ENCODE peak calls at places on chromosomes 11 and 22, in six cellular contexts. L is body of pancreas, H is hepatocyte, D is heart left ventricle, C is sigmoid colon, A is fibroblast of lung. Y is an unnamed sample.

GRCh38 chr11:78061921-78062311 is 1.7 kb upstream of the THRSP start:
- DNase-seq in A (no peak), H (no peak), L (no peak), C (no peak), D (no peak), Y (peak; percentile 61)

GRCh38 chr22:27454807-27455450 is 346.6 kb downstream of the MN1 start:
- DNase-seq in D (no peak), C (no peak), L (no peak), A (no peak), H (no peak), Y (peak; percentile 18)

GRCh38 chr22:46057762-46058420 is 80.9 kb upstream of the WNT7B start:
- DNase-seq in H (no peak), C (peak; percentile 69), L (peak; percentile 65), A (peak; percentile 74), D (peak; percentile 72), Y (peak; percentile 51)

GRCh38 chr22:22395230-22395629 is 113.3 kb downstream of the ZNF280B start:
- DNase-seq in L (no peak), C (no peak), A (no peak), H (no peak), D (no peak), Y (no peak)

GRCh38 chr22:29856496-29856895 is 18.4 kb upstream of the ASCC2 start:
- DNase-seq in A (no peak), H (no peak), L (no peak), C (no peak), D (no peak), Y (no peak)

GRCh38 chr22:42425989-42426355 is 6.2 kb downstream of the NFAM1 start:
- DNase-seq in C (no peak), L (no peak), D (no peak), A (no peak), H (no peak), Y (no peak)

GRCh38 chr22:33427461-33427860 is 369.3 kb upstream of the SYN3 start:
- DNase-seq in L (no peak), D (no peak), C (no peak), A (no peak), H (no peak), Y (no peak)

GRCh38 chr11:73478737-73479347 is 102.6 kb downstream of the RELT start:
- DNase-seq in H (peak; percentile 28), C (no peak), L (no peak), A (peak; percentile 59), D (no peak), Y (peak; percentile 47)

GRCh38 chr22:49239264-49240015 is 588.2 kb downstream of the BRD1 start:
- DNase-seq in A (no peak), C (no peak), L (no peak), D (no peak), H (no peak), Y (no peak)

GRCh38 chr22:50625568-50626313 is 2.2 kb downstream of the ARSA start:
- DNase-seq in L (no peak), H (no peak), A (no peak), D (no peak), C (peak; percentile 64), Y (no peak)

GRCh38 chr22:38244106-38244505 is 28.7 kb downstream of the TMEM184B start:
- DNase-seq in L (no peak), H (no peak), A (no peak), D (no peak), C (no peak), Y (no peak)

GRCh38 chr22:42473484-42474193 is 41.4 kb upstream of the NFAM1 start:
- DNase-seq in L (no peak), A (peak; percentile 70), H (peak; percentile 77), C (no peak), D (peak; percentile 17), Y (peak; percentile 78)

GRCh38 chr22:46792061-46792796 is 29.8 kb downstream of the TBC1D22A start:
- DNase-seq in A (no peak), C (peak; percentile 62), H (no peak), L (no peak), D (no peak), Y (no peak)

GRCh38 chr22:45602824-45603301 is 68.8 kb upstream of the ATXN10 start:
- DNase-seq in C (peak; percentile 61), H (peak; percentile 45), L (no peak), D (no peak), A (peak; percentile 34), Y (peak; percentile 17)

GRCh38 chr22:22576244-22576988 is 17.4 kb upstream of the PRAME start:
- DNase-seq in A (peak; percentile 43), C (no peak), D (peak; percentile 36), L (peak; percentile 51), H (peak; percentile 76), Y (peak; percentile 52)

GRCh38 chr11:83449338-83449913 is 163.3 kb upstream of the CCDC90B start:
- DNase-seq in C (no peak), A (no peak), D (no peak), H (no peak), L (no peak), Y (no peak)

GRCh38 chr22:40426671-40427070 is 56.3 kb downstream of the SGSM3 start:
- DNase-seq in H (no peak), C (peak; percentile 64), L (no peak), A (peak; percentile 55), D (no peak), Y (peak; percentile 25)

GRCh38 chr11:74570266-74571061 is 21.9 kb upstream of the POLD3 start:
- DNase-seq in C (no peak), L (peak; percentile 68), H (peak; percentile 72), D (peak; percentile 13), A (peak; percentile 54), Y (peak; percentile 78)

GRCh38 chr22:46547179-46547882 is 9.9 kb upstream of the CELSR1 start:
- DNase-seq in H (peak; percentile 59), D (peak; percentile 56), L (no peak), A (peak; percentile 64), C (no peak), Y (peak; percentile 65)

GRCh38 chr22:22461583-22461982 is 47.0 kb downstream of the ZNF280B start:
- DNase-seq in L (no peak), H (no peak), A (no peak), C (no peak), D (no peak), Y (no peak)

GRCh38 chr22:41579997-41580355 is 9.7 kb downstream of the PMM1 start:
- DNase-seq in C (no peak), L (no peak), D (no peak), H (no peak), A (no peak), Y (no peak)

GRCh38 chr22:33600113-33600512 is 320.2 kb downstream of the LARGE1 start:
- DNase-seq in D (no peak), A (no peak), C (no peak), L (no peak), H (no peak), Y (no peak)

GRCh38 chr11:45333506-45333971 is 47.4 kb upstream of the SYT13 start:
- DNase-seq in D (peak; percentile 61), A (peak; percentile 85), C (peak; percentile 85), L (peak; percentile 67), H (peak; percentile 47), Y (peak; percentile 73)

GRCh38 chr11:45765107-45765668 is 39.8 kb upstream of the SLC35C1 start:
- DNase-seq in A (no peak), H (no peak), C (no peak), L (no peak), D (no peak), Y (no peak)

GRCh38 chr22:28034760-28035401 is 115.8 kb upstream of the PITPNB start:
- DNase-seq in L (peak; percentile 42), A (peak; percentile 54), H (peak; percentile 54), D (peak; percentile 87), C (peak; percentile 92), Y (peak; percentile 85)

GRCh38 chr22:22682807-22683667 is 38.6 kb downstream of the GGTLC2 start:
- DNase-seq in H (no peak), L (no peak), C (no peak), A (peak; percentile 43), D (no peak), Y (peak; percentile 16)

GRCh38 chr22:22657712-22658111 is 13.3 kb downstream of the GGTLC2 start:
- DNase-seq in A (no peak), C (no peak), L (no peak), D (no peak), H (no peak), Y (no peak)

GRCh38 chr11:111745719-111746504 is 20.3 kb downstream of the PPP2R1B start:
- DNase-seq in C (no peak), L (no peak), A (peak; percentile 79), D (no peak), H (no peak), Y (peak; percentile 51)

GRCh38 chr22:20430641-20431519 is 6.7 kb downstream of the SCARF2 start:
- DNase-seq in A (peak; percentile 45), C (peak; percentile 80), D (no peak), H (peak; percentile 80), L (peak; percentile 57), Y (no peak)

GRCh38 chr11:34706709-34707461 is 86.0 kb downstream of the EHF start:
- DNase-seq in L (no peak), H (no peak), D (no peak), C (no peak), A (no peak), Y (no peak)

GRCh38 chr11:29260939-29261705 is 755.7 kb downstream of the KCNA4 start:
- DNase-seq in L (no peak), D (no peak), A (peak; percentile 3), H (peak; percentile 66), C (no peak), Y (peak; percentile 26)

GRCh38 chr11:120091701-120092100 is 46.2 kb downstream of the TRIM29 start:
- DNase-seq in A (no peak), H (no peak), D (no peak), L (no peak), C (no peak), Y (no peak)
- TF ChIP-seq CTCF in A (no peak), H (no peak), D (no peak), L (no peak), C (no peak), Y (no peak)

GRCh38 chr11:14789879-14790484 is 102.0 kb downstream of the CYP2R1 start:
- DNase-seq in A (peak; percentile 51), C (no peak), D (no peak), H (no peak), L (no peak), Y (peak; percentile 41)
- TF ChIP-seq CTCF in A (peak; percentile 54), C (peak; percentile 22), D (peak; percentile 25), H (peak; percentile 59), L (peak; percentile 30), Y (peak; percentile 54)

DNA sequence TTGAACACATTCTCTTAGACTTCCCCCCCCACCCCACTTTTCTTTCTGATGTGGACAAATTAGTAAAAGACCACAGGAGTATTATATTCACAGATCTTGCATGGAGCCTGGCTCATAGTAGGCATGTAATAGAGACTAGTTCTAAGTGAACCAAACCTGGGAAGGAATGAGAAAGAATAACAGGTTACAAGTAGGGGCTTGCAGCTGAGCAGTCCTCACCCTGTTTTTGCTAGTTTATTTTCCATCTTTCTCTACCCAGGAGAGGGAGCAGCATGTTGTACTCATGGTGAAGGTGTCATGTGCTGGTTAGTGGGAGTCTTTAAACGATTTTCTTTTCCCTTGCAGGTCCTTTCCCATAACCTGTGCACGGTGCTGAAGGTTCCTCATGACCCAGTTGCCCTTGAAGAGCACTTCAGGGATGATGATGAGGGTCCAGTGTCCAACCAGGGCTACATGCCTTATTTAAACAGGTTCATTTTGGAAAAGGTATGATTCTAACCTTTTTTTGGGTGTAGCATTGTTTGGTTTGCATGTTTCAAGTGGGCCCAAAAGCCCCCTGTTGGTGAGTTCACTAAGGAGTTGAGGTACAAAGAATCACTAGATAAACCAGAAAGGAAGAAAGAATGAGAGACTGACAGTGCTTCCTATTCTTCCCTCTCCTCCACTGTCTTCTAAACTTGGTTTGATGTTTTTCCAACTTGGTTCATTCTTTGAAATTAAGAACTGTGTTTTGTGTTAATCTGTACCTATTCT is 30.1 kb downstream of the SWAP70 start:
- DNase-seq in A (no peak), C (no peak), D (no peak), L (no peak), H (no peak), Y (no peak)
- TF ChIP-seq CTCF in A (no peak), C (no peak), D (no peak), L (no peak), H (no peak), Y (no peak)

GRCh38 chr11:96324912-96325311 is 18.1 kb downstream of the MAML2 start:
- DNase-seq in L (no peak), C (no peak), D (no peak), H (no peak), A (peak; percentile 54), Y (peak; percentile 83)
- TF ChIP-seq CTCF in L (no peak), C (no peak), D (no peak), H (no peak), A (no peak), Y (no peak)